ENCODE peak calls at places on chromosomes 2 and 18, in seven cellular contexts. S is NCI-H1092; J is uterus; I is spleen; X is kidney glomerular epithelial cell; P is heart left ventricle; H is naive thymus-derived CD4-positive, alpha-beta T cell. U is an unnamed sample.

GRCh38 chr2:30465171-30465545 is 18.1 kb downstream of the LCLAT1 start:
- DNase-seq in S (no peak), J (no peak), I (no peak), X (no peak), P (no peak), H (no peak), U (no peak)

GRCh38 chr2:8481463-8482009 is 200.3 kb upstream of the ID2 start:
- DNase-seq in S (no peak), J (no peak), I (no peak), X (peak), P (no peak), H (peak), U (no peak)

GRCh38 chr2:196849895-196850294 is 40.7 kb upstream of the C2orf66 start:
- DNase-seq in S (no peak), J (no peak), I (no peak), X (peak), P (no peak), H (no peak), U (peak)

GRCh38 chr2:54083021-54083420 is 32.4 kb upstream of the ACYP2 start:
- DNase-seq in S (no peak), J (no peak), I (no peak), X (no peak), P (no peak), H (no peak), U (no peak)

GRCh38 chr2:101900375-101900774 is 91.4 kb upstream of the IL1R2 start:
- DNase-seq in S (no peak), J (no peak), I (no peak), X (no peak), P (no peak), H (no peak), U (no peak)

GRCh38 chr18:43601432-43601831 is 324.1 kb upstream of the SYT4 start:
- DNase-seq in S (no peak), J (no peak), I (no peak), X (no peak), P (no peak), H (no peak), U (no peak)

GRCh38 chr2:233818639-233819621 is 35.4 kb downstream of the HJURP start:
- DNase-seq in S (no peak), J (no peak), I (peak), X (no peak), P (no peak), H (no peak), U (no peak)

GRCh38 chr18:4453712-4454547 is 1.2 kb downstream of the DLGAP1 start:
- DNase-seq in S (no peak), J (no peak), I (peak), X (no peak), P (no peak), H (no peak), U (no peak)

GRCh38 chr2:240233891-240234502 is 93.5 kb upstream of the OTOS start:
- DNase-seq in S (no peak), J (peak), I (peak), X (no peak), P (peak), H (no peak), U (no peak)

GRCh38 chr2:229725716-229726346 is 11.5 kb upstream of the DNER start:
- DNase-seq in S (no peak), J (no peak), I (no peak), X (peak), P (no peak), H (no peak), U (no peak)

GRCh38 chr2:25294573-25295462 is 46.9 kb downstream of the DNMT3A start:
- DNase-seq in S (peak), J (peak), I (peak), X (no peak), P (peak), H (peak), U (peak)

GRCh38 chr2:234910186-234910679 is 41.6 kb upstream of the SH3BP4 start:
- DNase-seq in S (no peak), J (no peak), I (no peak), X (no peak), P (no peak), H (no peak), U (no peak)

GRCh38 chr2:174014699-174015070 is 49.5 kb upstream of the SP3 start:
- DNase-seq in S (peak), J (no peak), I (no peak), X (no peak), P (no peak), H (no peak), U (no peak)

GRCh38 chr18:79439201-79440023 is 43.7 kb downstream of the NFATC1 start:
- DNase-seq in S (no peak), J (no peak), I (no peak), X (no peak), P (no peak), H (peak), U (no peak)

GRCh38 chr18:9918016-9918680 is 4.3 kb downstream of the VAPA start:
- DNase-seq in S (no peak), J (no peak), I (no peak), X (peak), P (no peak), H (no peak), U (no peak)

GRCh38 chr2:205198130-205198505 is 484.2 kb upstream of the NRP2 start:
- DNase-seq in S (no peak), J (no peak), I (no peak), X (no peak), P (peak), H (no peak), U (no peak)

GRCh38 chr2:241671457-241672240 is 15.0 kb downstream of the DTYMK start:
- DNase-seq in S (no peak), J (no peak), I (no peak), X (no peak), P (no peak), H (no peak), U (no peak)

GRCh38 chr18:5297582-5297981 is 2.1 kb upstream of the ZBTB14 start:
- DNase-seq in S (no peak), J (no peak), I (no peak), X (no peak), P (no peak), H (no peak), U (no peak)

GRCh38 chr2:112055833-112056625 is 960 bp downstream of the TMEM87B start:
- DNase-seq in S (no peak), J (peak), I (no peak), X (peak), P (peak), H (peak), U (no peak)